ENCODE peak calls at places on chromosomes 7 and 10, in eight cellular contexts. H, L, A, U, B, P, C and W are unnamed samples.

GRCh38 chr7:1386623-1387220 is 72.5 kb downstream of the MICALL2 start:
- DNase-seq in U (no peak), P (no peak), C (no peak), L (no peak), B (no peak), A (no peak), H (no peak), W (no peak)

GRCh38 chr10:101123085-101123814 is 7.8 kb upstream of the TLX1 start:
- DNase-seq in B (no peak), H (no peak), L (no peak), A (no peak), C (no peak), U (no peak), P (no peak), W (no peak)

GRCh38 chr10:27158421-27158820 is 3.3 kb downstream of the MASTL start:
- DNase-seq in H (no peak), L (no peak), U (no peak), C (no peak), A (no peak), P (no peak), B (no peak), W (no peak)

GRCh38 chr7:130875265-130875741 is 141.3 kb upstream of the KLF14 start:
- DNase-seq in A (peak; percentile 58), B (no peak), P (no peak), L (no peak), C (no peak), H (no peak), U (no peak), W (no peak)

GRCh38 chr7:6654113-6654841 is 17.2 kb downstream of the ZNF316 start:
- DNase-seq in U (no peak), H (no peak), L (no peak), B (no peak), C (no peak), P (peak; percentile 12), A (no peak), W (no peak)

GRCh38 chr10:11936389-11937152 is 106.0 kb downstream of the UPF2 start:
- DNase-seq in A (no peak), U (no peak), H (no peak), P (no peak), C (no peak), L (no peak), B (no peak), W (no peak)

GRCh38 chr10:91162050-91162494 is 58.4 kb upstream of the PCGF5 start:
- DNase-seq in A (no peak), L (no peak), U (peak; percentile 7), H (no peak), C (no peak), B (no peak), P (peak; percentile 20), W (no peak)

GRCh38 chr7:92740134-92740533 is 96.2 kb downstream of the CDK6 start:
- DNase-seq in H (no peak), A (no peak), L (no peak), C (no peak), U (no peak), P (no peak), B (no peak), W (no peak)

GRCh38 chr7:98974205-98974604 is 95.9 kb downstream of the TRRAP start:
- DNase-seq in H (no peak), P (no peak), B (no peak), L (no peak), C (no peak), U (no peak), A (no peak), W (no peak)

GRCh38 chr7:1992554-1992953 is 240.2 kb downstream of the MAD1L1 start:
- DNase-seq in L (no peak), U (no peak), B (peak; percentile 74), A (no peak), P (no peak), H (no peak), C (no peak), W (no peak)

GRCh38 chr10:31353574-31353973 is 34.6 kb downstream of the ZEB1 start:
- DNase-seq in B (no peak), C (peak; percentile 82), L (no peak), A (peak; percentile 25), U (no peak), H (no peak), P (no peak), W (no peak)

GRCh38 chr10:109341986-109342385 is 581.3 kb downstream of the XPNPEP1 start:
- DNase-seq in H (no peak), P (no peak), A (no peak), B (no peak), U (no peak), C (no peak), L (no peak), W (no peak)

GRCh38 chr10:117322258-117322657 is 53.0 kb downstream of the PDZD8 start:
- DNase-seq in B (no peak), L (no peak), H (no peak), C (no peak), P (no peak), U (no peak), A (peak; percentile 6), W (no peak)

GRCh38 chr7:78379148-78379547 is 580.6 kb downstream of the PHTF2 start:
- DNase-seq in P (no peak), U (no peak), C (no peak), B (no peak), A (no peak), H (no peak), L (no peak), W (no peak)

GRCh38 chr10:13924020-13924725 is 337.4 kb downstream of the PRPF18 start:
- DNase-seq in B (no peak), A (peak; percentile 87), C (no peak), L (no peak), H (no peak), P (no peak), U (no peak), W (no peak)